ENCODE peak calls at places on chromosomes 16 and 17, in five cellular contexts. D is activated T-helper 9 cell treated with anti-CD3 and anti-CD28 coated beads, Interleukin-2, amount 50 U/mL, for 16 hours; Z is ELR; F is CD14-positive monocyte; U is adipocyte. W is an unnamed sample.
A peak's percentile ranks its signal among the peaks of the same experiment; 100 is the strongest.

GRCh38 chr17:35750526-35751395 is 2.3 kb downstream of the GAS2L2 start:
- DNase-seq in D (no peak), Z (no peak), F (no peak), U (no peak), W (no peak)

GRCh38 chr16:10616744-10617640 is 36.6 kb upstream of the EMP2 start:
- DNase-seq in D (no peak), Z (peak; percentile 32), F (no peak), U (peak; percentile 52), W (no peak)

GRCh38 chr16:19691161-19691850 is 26.7 kb downstream of the KNOP1 start:
- DNase-seq in D (no peak), Z (peak; percentile 45), F (no peak), U (no peak), W (no peak)

GRCh38 chr17:78335176-78335575 is 24.7 kb downstream of the SOCS3 start:
- DNase-seq in D (no peak), Z (no peak), F (no peak), U (no peak), W (no peak)

GRCh38 chr17:50903604-50904521 is 37.7 kb upstream of the TOB1 start:
- DNase-seq in D (no peak), Z (peak; percentile 79), F (no peak), U (peak; percentile 64), W (peak; percentile 32)

GRCh38 chr17:64765191-64765889 is 103.2 kb upstream of the SMURF2 start:
- DNase-seq in D (no peak), Z (peak; percentile 37), F (no peak), U (no peak), W (no peak)

GRCh38 chr16:30997000-30997886 is 12.2 kb downstream of the HSD3B7 start:
- DNase-seq in D (peak; percentile 78), Z (peak; percentile 87), F (peak; percentile 84), U (peak; percentile 87), W (peak; percentile 79)

GRCh38 chr17:77208217-77208808 is 67.5 kb downstream of the SEC14L1 start:
- DNase-seq in D (no peak), Z (peak; percentile 48), F (no peak), U (peak; percentile 84), W (no peak)

GRCh38 chr17:74763565-74764387 is 12.4 kb downstream of the NAT9 start:
- DNase-seq in D (no peak), Z (no peak), F (no peak), U (no peak), W (no peak)

GRCh38 chr16:17105239-17105721 is 365.5 kb downstream of the XYLT1 start:
- DNase-seq in D (no peak), Z (no peak), F (no peak), U (no peak), W (no peak)

GRCh38 chr17:57965521-57966160 is 10.4 kb upstream of the CUEDC1 start:
- DNase-seq in D (no peak), Z (no peak), F (no peak), U (no peak), W (peak; percentile 32)

GRCh38 chr17:72618018-72618509 is 474.4 kb downstream of the SLC39A11 start:
- DNase-seq in D (no peak), Z (no peak), F (no peak), U (no peak), W (peak; percentile 48)

GRCh38 chr16:85144026-85144915 is 32.0 kb upstream of the CIBAR2 start:
- DNase-seq in D (no peak), Z (peak; percentile 58), F (no peak), U (no peak), W (no peak)

GRCh38 chr17:37430051-37430591 is 23.4 kb downstream of the TADA2A start:
- DNase-seq in D (no peak), Z (peak; percentile 62), F (no peak), U (peak; percentile 46), W (no peak)

GRCh38 chr17:68572138-68572842 is 28.9 kb downstream of the FAM20A start:
- DNase-seq in D (no peak), Z (no peak), F (no peak), U (no peak), W (no peak)